ENCODE peak calls at places on chromosomes 16 and 17, in seven cellular contexts. U, Q, V, C, L, Y and G are unnamed samples.

GRCh38 chr17:412211-413015 is 59.8 kb upstream of the RPH3AL start:
- DNase-seq in U (peak; percentile 54), Q (peak; percentile 73), V (peak; percentile 23), C (peak; percentile 21), L (no peak), Y (peak; percentile 55), G (no peak)

GRCh38 chr17:45284176-45285140 is 22.6 kb upstream of the SPATA32 start:
- DNase-seq in U (peak; percentile 67), Q (no peak), V (no peak), C (no peak), L (no peak), Y (no peak), G (no peak)

GRCh38 chr16:10367616-10368188 is 18.2 kb upstream of the ATF7IP2 start:
- DNase-seq in U (no peak), Q (no peak), V (no peak), C (no peak), L (no peak), Y (peak; percentile 82), G (peak; percentile 39)

GRCh38 chr16:78729687-78730086 is 630.2 kb downstream of the WWOX start:
- DNase-seq in U (no peak), Q (no peak), V (no peak), C (no peak), L (peak; percentile 23), Y (peak; percentile 82), G (no peak)

GRCh38 chr16:67804853-67805542 is 1.4 kb downstream of the RANBP10 start:
- DNase-seq in U (no peak), Q (no peak), V (no peak), C (no peak), L (no peak), Y (peak; percentile 74), G (no peak)

GRCh38 chr16:75250809-75251279 is 580 bp downstream of the BCAR1 start:
- DNase-seq in U (no peak), Q (peak; percentile 89), V (peak; percentile 80), C (no peak), L (no peak), Y (peak; percentile 70), G (peak; percentile 64)

GRCh38 chr17:82080048-82080788 is 14.6 kb upstream of the DUS1L start:
- DNase-seq in U (no peak), Q (no peak), V (no peak), C (no peak), L (no peak), Y (no peak), G (no peak)

GRCh38 chr17:82257473-82257872 is 16.0 kb downstream of the CSNK1D start:
- DNase-seq in U (no peak), Q (peak; percentile 73), V (peak; percentile 62), C (no peak), L (no peak), Y (no peak), G (peak; percentile 53)

DNA sequence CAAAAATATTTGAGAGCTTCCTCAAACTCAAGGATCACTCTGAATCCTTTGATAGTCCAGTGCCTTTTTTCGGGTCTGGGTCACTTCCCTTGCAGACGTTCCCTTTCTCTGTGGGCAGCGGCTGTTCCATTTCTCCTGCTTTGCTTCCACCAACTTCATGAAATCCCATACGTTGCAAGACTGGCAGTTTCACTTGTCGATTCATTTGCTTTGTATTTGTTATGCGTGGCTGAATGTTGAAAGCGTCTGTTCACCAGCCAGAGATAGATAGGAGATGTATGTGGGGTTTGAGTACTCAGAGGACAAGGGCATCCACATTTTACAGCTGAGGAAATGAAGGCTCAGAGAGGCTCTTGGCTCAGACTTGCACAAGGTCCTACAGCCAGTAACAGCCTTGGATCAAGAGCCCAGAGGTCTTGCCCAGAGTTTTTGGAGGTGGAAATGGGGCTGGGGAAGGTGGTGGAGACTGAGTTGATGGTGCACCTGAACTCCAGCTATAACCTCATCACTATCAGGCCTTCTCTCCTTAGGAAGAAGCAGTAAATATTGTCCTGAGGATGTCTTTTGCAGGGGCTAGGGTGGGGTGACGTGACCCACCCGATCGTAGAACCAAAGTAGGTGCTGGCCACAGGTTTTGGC is 1.3 kb upstream of the CCDC102A start:
- DNase-seq in U (peak; percentile 40), Q (no peak), V (no peak), C (no peak), L (no peak), Y (no peak), G (no peak)
- TF ChIP-seq JUND in U (no peak), Q (no peak), V (no peak), C (no peak), L (no peak), Y (no peak), G (no peak)

GRCh38 chr17:16440814-16441629 is 25.7 kb downstream of the TRPV2 start:
- DNase-seq in U (no peak), Q (no peak), V (no peak), C (no peak), L (no peak), Y (no peak), G (no peak)

GRCh38 chr17:16438557-16439302 is 23.4 kb downstream of the TRPV2 start:
- DNase-seq in U (peak; percentile 91), Q (peak; percentile 99), V (peak; percentile 92), C (peak; percentile 99), L (peak; percentile 98), Y (peak; percentile 100), G (peak; percentile 95)

GRCh38 chr17:16438173-16438556 is 22.8 kb downstream of the TRPV2 start:
- DNase-seq in U (no peak), Q (no peak), V (no peak), C (no peak), L (no peak), Y (no peak), G (no peak)

GRCh38 chr17:16439867-16440351 is 24.5 kb downstream of the TRPV2 start:
- DNase-seq in U (no peak), Q (no peak), V (no peak), C (no peak), L (no peak), Y (no peak), G (no peak)

DNA sequence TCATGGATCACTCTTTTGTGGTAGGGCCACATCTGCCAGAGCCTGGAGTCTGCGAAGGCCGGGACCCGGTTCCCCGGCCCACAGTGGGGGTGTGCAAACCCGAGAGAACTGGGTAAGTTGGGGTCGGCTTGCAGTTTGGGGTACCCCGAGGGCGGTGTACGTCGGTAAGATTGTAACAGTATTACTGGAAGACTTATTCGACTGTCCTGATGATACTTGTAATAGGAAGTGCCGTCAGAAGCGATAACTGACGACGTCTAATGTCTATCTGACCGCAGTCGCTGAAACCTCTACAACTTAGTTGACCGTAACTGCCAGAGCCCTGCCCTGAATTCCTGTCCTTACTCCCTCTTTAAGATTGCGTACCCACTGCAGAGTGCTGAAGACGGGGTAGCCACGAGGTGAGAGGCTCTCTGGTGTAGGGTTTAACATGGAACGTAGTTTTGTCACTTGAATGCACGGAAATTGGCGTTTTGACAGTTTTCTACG is 24.0 kb downstream of the TRPV2 start:
- DNase-seq in U (no peak), Q (no peak), V (no peak), C (no peak), L (no peak), Y (no peak), G (no peak)
- TF ChIP-seq JUND in U (no peak), Q (no peak), V (no peak), C (no peak), L (no peak), Y (no peak), G (no peak)

DNA sequence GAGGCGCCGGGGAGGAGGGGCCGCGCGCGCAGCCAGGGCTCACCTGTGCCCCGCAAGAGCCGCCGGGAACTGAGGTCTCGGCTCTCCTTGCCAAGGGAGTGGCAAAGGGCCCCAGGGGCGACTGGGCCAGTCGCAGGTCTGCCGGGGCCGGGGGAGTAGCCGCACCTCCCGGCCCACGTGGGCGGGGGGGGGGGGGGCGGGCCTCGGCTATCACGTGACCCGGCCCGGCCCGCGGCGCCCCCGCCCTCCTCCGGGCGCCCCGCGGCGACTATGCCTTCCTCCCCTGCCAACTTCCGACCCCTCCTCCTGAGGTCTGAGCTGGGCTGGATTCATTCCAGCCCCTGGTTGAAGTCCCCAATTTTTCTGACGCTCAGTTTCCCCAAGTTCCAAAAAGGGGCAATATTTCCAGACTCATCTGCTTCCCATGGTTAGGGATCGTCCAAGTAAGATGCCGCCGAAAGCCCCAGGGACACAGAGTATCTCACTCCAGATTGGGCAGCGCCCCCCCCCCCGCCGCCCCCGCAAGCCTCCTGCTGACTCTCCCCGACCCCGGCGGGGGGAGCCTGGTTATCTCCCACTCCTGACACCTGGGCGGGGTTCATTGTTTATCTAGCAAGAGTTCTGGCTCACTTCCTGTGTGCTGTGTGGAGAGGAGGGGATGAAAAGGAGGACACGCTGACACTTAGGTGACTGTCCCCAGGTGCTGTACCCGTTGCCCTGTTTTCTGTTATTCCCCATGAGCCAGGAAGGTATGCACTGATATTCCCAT is at the start of gene TMC6:
- DNase-seq in U (peak; percentile 89), Q (peak; percentile 93), V (peak; percentile 93), C (peak; percentile 64), L (no peak), Y (peak; percentile 87), G (peak; percentile 94)
- TF ChIP-seq JUND in U (no peak), Q (no peak), V (peak; percentile 69), C (no peak), L (no peak), Y (peak; percentile 39), G (no peak)

GRCh38 chr17:51813166-51813783 is 345.2 kb downstream of the CA10 start:
- DNase-seq in U (no peak), Q (no peak), V (no peak), C (no peak), L (no peak), Y (no peak), G (no peak)
- TF ChIP-seq JUND in U (no peak), Q (no peak), V (no peak), C (no peak), L (no peak), Y (no peak), G (no peak)

DNA sequence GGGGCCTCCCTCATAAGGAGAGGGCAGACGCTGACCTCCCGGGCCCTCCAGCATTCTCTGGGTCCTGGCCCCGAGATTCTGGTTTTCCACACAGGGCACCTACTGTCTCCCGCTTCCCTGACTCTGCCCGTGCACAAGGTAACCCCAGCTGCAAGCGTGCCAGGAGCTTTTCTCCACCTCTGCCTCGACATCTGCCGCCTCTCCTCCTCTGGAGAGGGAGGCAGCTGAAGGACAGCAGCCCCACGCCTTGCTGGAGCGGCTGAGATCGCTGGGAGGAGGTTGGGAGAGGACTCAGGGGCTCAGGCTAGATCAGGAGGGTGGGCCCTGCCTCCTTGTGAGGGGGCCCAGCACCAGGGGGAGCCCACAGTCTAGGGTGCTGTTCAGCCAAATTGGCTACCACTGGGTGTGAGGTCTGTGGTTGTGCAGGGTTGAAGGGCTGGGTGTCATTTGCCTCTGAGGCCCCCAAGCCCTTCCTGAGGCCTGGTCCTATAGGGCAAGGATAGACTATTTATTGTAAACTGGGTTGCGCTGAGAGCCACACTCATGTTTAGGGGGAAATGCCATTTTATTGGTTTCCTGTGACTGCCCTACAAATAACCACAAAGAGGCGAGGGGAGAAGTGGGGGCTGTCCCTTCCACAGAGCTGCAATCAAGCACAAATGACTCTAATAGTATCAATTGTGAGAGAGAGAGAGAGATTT is 3.4 kb upstream of the ZCCHC14 start:
- DNase-seq in U (no peak), Q (no peak), V (no peak), C (no peak), L (peak; percentile 8), Y (no peak), G (no peak)
- TF ChIP-seq JUND in U (no peak), Q (no peak), V (no peak), C (no peak), L (no peak), Y (no peak), G (no peak)